ENCODE peak calls at places on chromosomes 13 and 19, in nine cellular contexts. V is psoas muscle; M is activated CD8-positive, alpha-beta T cell treated with anti-CD3 and anti-CD28 coated beads for 36 hours; Q is CD8-positive, alpha-beta memory T cell; R is neural crest cell; G is substantia nigra; J is stimulated activated CD4-positive, alpha-beta T cell treated with anti-CD3 and anti-CD28 coated beads, TNF-alpha, amount 100 ng/mL, for 4 hours; K is GDM1; D is NCI-H2107. L is an unnamed sample.

GRCh38 chr19:772730-773436 is 22.0 kb downstream of the MISP start:
- DNase-seq in V (no peak), M (no peak), Q (no peak), R (no peak), G (no peak), J (no peak), K (no peak), D (no peak), L (no peak)

GRCh38 chr13:45327253-45327954 is 13.6 kb downstream of the TPT1 start:
- DNase-seq in V (no peak), M (peak), Q (no peak), R (no peak), G (no peak), J (no peak), K (no peak), D (no peak), L (no peak)

GRCh38 chr19:29567366-29567915 is 38.6 kb upstream of the POP4 start:
- DNase-seq in V (no peak), M (no peak), Q (no peak), R (no peak), G (no peak), J (no peak), K (no peak), D (no peak), L (no peak)

GRCh38 chr13:79525051-79525450 is 44.1 kb downstream of the NDFIP2 start:
- DNase-seq in V (no peak), M (no peak), Q (no peak), R (no peak), G (no peak), J (no peak), K (no peak), D (no peak), L (no peak)

GRCh38 chr13:79273045-79273444 is 133.0 kb downstream of the RBM26 start:
- DNase-seq in V (no peak), M (no peak), Q (no peak), R (no peak), G (no peak), J (no peak), K (no peak), D (no peak), L (no peak)

GRCh38 chr13:113040597-113041292 is 64.8 kb upstream of the F7 start:
- DNase-seq in V (no peak), M (no peak), Q (no peak), R (no peak), G (peak), J (no peak), K (no peak), D (no peak), L (no peak)

GRCh38 chr19:10936661-10937084 is 8.1 kb downstream of the TIMM29 start:
- DNase-seq in V (no peak), M (peak), Q (peak), R (peak), G (peak), J (no peak), K (peak), D (peak), L (peak)

GRCh38 chr19:34711890-34712289 is 22.2 kb upstream of the ZNF181 start:
- DNase-seq in V (no peak), M (no peak), Q (no peak), R (no peak), G (no peak), J (no peak), K (no peak), D (no peak), L (no peak)

GRCh38 chr13:51844862-51845573 is at the start of gene TMEM272:
- DNase-seq in V (peak), M (peak), Q (peak), R (peak), G (peak), J (peak), K (peak), D (peak), L (peak)

GRCh38 chr13:93861818-93862217 is 617.7 kb downstream of the DCT start:
- DNase-seq in V (no peak), M (no peak), Q (no peak), R (no peak), G (no peak), J (no peak), K (no peak), D (no peak), L (no peak)

GRCh38 chr13:51765142-51765515 is 38.8 kb downstream of the DHRS12 start:
- DNase-seq in V (no peak), M (no peak), Q (no peak), R (no peak), G (no peak), J (no peak), K (no peak), D (no peak), L (no peak)

GRCh38 chr13:43838909-43839308 is 40.6 kb downstream of the CCDC122 start:
- DNase-seq in V (no peak), M (no peak), Q (no peak), R (no peak), G (no peak), J (no peak), K (no peak), D (no peak), L (no peak)

GRCh38 chr19:45166723-45167252 is 6.0 kb upstream of the NKPD1 start:
- DNase-seq in V (no peak), M (no peak), Q (no peak), R (no peak), G (no peak), J (no peak), K (no peak), D (no peak), L (no peak)

GRCh38 chr13:52695856-52696255 is 43.2 kb downstream of the SUGT1 start:
- DNase-seq in V (no peak), M (peak), Q (no peak), R (no peak), G (no peak), J (no peak), K (no peak), D (no peak), L (no peak)

GRCh38 chr13:66977156-66977555 is 253.0 kb downstream of the PCDH9 start:
- DNase-seq in V (no peak), M (no peak), Q (no peak), R (no peak), G (no peak), J (no peak), K (no peak), D (no peak), L (no peak)

GRCh38 chr13:99960663-99961440 is 10.7 kb downstream of the ZIC5 start:
- DNase-seq in V (no peak), M (no peak), Q (no peak), R (no peak), G (no peak), J (no peak), K (no peak), D (no peak), L (no peak)

GRCh38 chr19:4971424-4971793 is 2.5 kb downstream of the KDM4B start:
- DNase-seq in V (no peak), M (peak), Q (peak), R (no peak), G (no peak), J (no peak), K (no peak), D (no peak), L (no peak)

GRCh38 chr19:19258589-19259338 is 14.3 kb downstream of the TM6SF2 start:
- DNase-seq in V (no peak), M (no peak), Q (no peak), R (no peak), G (no peak), J (no peak), K (no peak), D (no peak), L (no peak)

GRCh38 chr19:16976471-16976870 is 50.1 kb downstream of the CPAMD8 start:
- DNase-seq in V (no peak), M (no peak), Q (no peak), R (no peak), G (no peak), J (no peak), K (no peak), D (no peak), L (no peak)

GRCh38 chr19:16365300-16365996 is 40.8 kb downstream of the KLF2 start:
- DNase-seq in V (no peak), M (peak), Q (no peak), R (no peak), G (no peak), J (no peak), K (no peak), D (peak), L (no peak)